ENCODE peak calls at places on chromosomes 16 and 17, in eight cellular contexts. T, P, J, X, B, O, S and M are unnamed samples.

GRCh38 chr16:63981639-63982038 is 1140.2 kb downstream of the CDH11 start:
- DNase-seq in T (no peak), P (no peak), J (no peak), X (no peak), B (no peak), O (no peak), S (no peak), M (no peak)

GRCh38 chr16:4613636-4614570 is 785 bp downstream of the UBALD1 start:
- DNase-seq in T (no peak), P (peak), J (no peak), X (peak), B (peak), O (peak), S (no peak), M (no peak)

GRCh38 chr17:27977751-27978688 is 64.5 kb upstream of the NLK start:
- DNase-seq in T (no peak), P (no peak), J (no peak), X (no peak), B (no peak), O (no peak), S (no peak), M (no peak)

GRCh38 chr16:48075398-48075797 is 80.4 kb downstream of the ABCC12 start:
- DNase-seq in T (no peak), P (no peak), J (no peak), X (peak), B (no peak), O (no peak), S (no peak), M (peak)

GRCh38 chr17:48636177-48637018 is 10.2 kb upstream of the HOXB9 start:
- DNase-seq in T (peak), P (peak), J (no peak), X (no peak), B (no peak), O (peak), S (no peak), M (no peak)

GRCh38 chr17:77644981-77645380 is 313.5 kb upstream of the TNRC6C start:
- DNase-seq in T (no peak), P (no peak), J (no peak), X (no peak), B (no peak), O (no peak), S (no peak), M (no peak)

GRCh38 chr17:17186551-17187505 is 19.3 kb downstream of the PLD6 start:
- DNase-seq in T (no peak), P (no peak), J (no peak), X (peak), B (no peak), O (no peak), S (no peak), M (no peak)

GRCh38 chr17:28963841-28964240 is 12.5 kb upstream of the PHF12 start:
- DNase-seq in T (no peak), P (no peak), J (no peak), X (no peak), B (peak), O (peak), S (no peak), M (no peak)

GRCh38 chr17:51540151-51540550 is 279.8 kb downstream of the UTP18 start:
- DNase-seq in T (no peak), P (no peak), J (peak), X (no peak), B (no peak), O (no peak), S (no peak), M (no peak)

GRCh38 chr17:34623856-34624766 is 44.7 kb downstream of the TMEM132E start:
- DNase-seq in T (no peak), P (peak), J (no peak), X (no peak), B (no peak), O (no peak), S (no peak), M (no peak)

GRCh38 chr17:76232342-76232741 is 8.0 kb downstream of the RNF157 start:
- DNase-seq in T (no peak), P (no peak), J (no peak), X (no peak), B (no peak), O (no peak), S (no peak), M (no peak)

GRCh38 chr16:22397459-22397858 is 23.0 kb upstream of the CDR2 start:
- DNase-seq in T (no peak), P (no peak), J (no peak), X (peak), B (no peak), O (no peak), S (no peak), M (peak)

GRCh38 chr16:10964891-10965326 is 20.5 kb downstream of the CLEC16A start:
- DNase-seq in T (no peak), P (no peak), J (no peak), X (no peak), B (no peak), O (no peak), S (no peak), M (no peak)

GRCh38 chr17:61595418-61595817 is 4.4 kb upstream of the NACA2 start:
- DNase-seq in T (no peak), P (no peak), J (no peak), X (no peak), B (no peak), O (no peak), S (no peak), M (no peak)

GRCh38 chr17:57253307-57254065 is 2.8 kb upstream of the MSI2 start:
- DNase-seq in T (no peak), P (no peak), J (no peak), X (no peak), B (no peak), O (no peak), S (no peak), M (no peak)

GRCh38 chr17:44794699-44795413 is 35.2 kb downstream of the GJC1 start:
- DNase-seq in T (no peak), P (no peak), J (peak), X (peak), B (peak), O (peak), S (no peak), M (no peak)

GRCh38 chr17:45948881-45949624 is 50.0 kb upstream of the STH start:
- DNase-seq in T (peak), P (peak), J (peak), X (peak), B (peak), O (peak), S (peak), M (no peak)

GRCh38 chr17:81578038-81578441 is 25.9 kb upstream of the FAAP100 start:
- DNase-seq in T (no peak), P (no peak), J (no peak), X (no peak), B (no peak), O (no peak), S (no peak), M (no peak)

GRCh38 chr16:86828202-86828601 is 249.9 kb downstream of the FOXL1 start:
- DNase-seq in T (no peak), P (no peak), J (no peak), X (no peak), B (no peak), O (peak), S (no peak), M (no peak)

GRCh38 chr16:65754799-65755691 is 611.4 kb upstream of the CDH5 start:
- DNase-seq in T (no peak), P (peak), J (no peak), X (no peak), B (peak), O (peak), S (no peak), M (no peak)

GRCh38 chr17:82153745-82154375 is 55.8 kb upstream of the FASN start:
- DNase-seq in T (peak), P (peak), J (peak), X (peak), B (peak), O (peak), S (peak), M (peak)

GRCh38 chr17:73232587-73233373 is 28.9 kb downstream of the CPSF4L start:
- DNase-seq in T (no peak), P (no peak), J (no peak), X (peak), B (no peak), O (peak), S (peak), M (no peak)

GRCh38 chr17:19579867-19580565 is 46.4 kb downstream of the SLC47A1 start:
- DNase-seq in T (no peak), P (no peak), J (no peak), X (no peak), B (peak), O (no peak), S (no peak), M (no peak)

GRCh38 chr16:54936979-54937672 is 6.5 kb downstream of the IRX5 start:
- DNase-seq in T (no peak), P (no peak), J (no peak), X (no peak), B (no peak), O (no peak), S (peak), M (peak)

GRCh38 chr17:68035131-68035522 is 408 bp upstream of the KPNA2 start:
- DNase-seq in T (peak), P (peak), J (no peak), X (peak), B (peak), O (peak), S (peak), M (no peak)

GRCh38 chr17:58390884-58391283 is 26.4 kb downstream of the RNF43 start:
- DNase-seq in T (no peak), P (no peak), J (no peak), X (no peak), B (no peak), O (no peak), S (no peak), M (no peak)

GRCh38 chr17:58394534-58395223 is 22.7 kb downstream of the RNF43 start:
- DNase-seq in T (no peak), P (no peak), J (peak), X (no peak), B (no peak), O (no peak), S (no peak), M (no peak)

GRCh38 chr17:58387834-58388233 is 29.5 kb downstream of the RNF43 start:
- DNase-seq in T (no peak), P (no peak), J (peak), X (no peak), B (no peak), O (no peak), S (no peak), M (no peak)

GRCh38 chr17:58388302-58389190 is 28.8 kb downstream of the RNF43 start:
- DNase-seq in T (no peak), P (no peak), J (no peak), X (no peak), B (no peak), O (no peak), S (no peak), M (peak)

DNA sequence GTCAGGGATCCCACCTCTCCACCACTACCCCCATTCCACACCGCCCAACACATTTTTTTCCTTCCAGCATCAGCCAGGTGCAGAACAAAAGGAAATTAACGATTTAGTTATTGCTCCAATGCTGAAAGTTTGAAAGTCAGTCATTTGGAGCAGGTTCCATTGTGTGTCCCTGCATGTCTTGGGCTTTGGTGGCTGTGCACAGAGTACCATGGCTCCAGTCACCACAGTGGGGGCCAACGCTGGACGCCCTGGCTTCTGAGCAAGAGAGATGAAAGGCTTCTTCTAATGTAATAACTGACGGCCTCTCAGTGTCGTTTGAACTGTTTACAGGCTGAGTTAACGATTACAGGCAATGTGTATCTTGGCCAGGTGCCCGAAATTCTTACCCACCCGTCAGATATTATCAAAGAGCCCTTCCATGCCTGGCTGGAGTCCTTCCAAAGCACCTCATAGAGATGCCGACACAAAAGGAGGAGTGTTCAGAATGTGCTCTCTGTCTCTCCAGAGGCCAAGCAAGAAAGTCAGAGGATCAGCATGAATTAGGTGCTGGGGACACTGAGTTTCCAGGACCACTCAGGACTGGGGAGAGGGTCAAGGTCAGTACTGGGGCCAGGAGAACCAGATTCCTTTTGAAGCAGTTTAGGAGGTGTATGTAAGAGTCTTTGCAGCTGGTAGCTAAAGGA is 25.9 kb downstream of the RNF43 start:
- DNase-seq in T (no peak), P (peak), J (peak), X (peak), B (no peak), O (no peak), S (peak), M (peak)
- H3K4me3 ChIP-seq in T (no peak), P (no peak), J (peak), X (no peak), B (no peak), O (no peak), S (no peak), M (no peak)

GRCh38 chr16:8458481-8458880 is 131.8 kb downstream of the TMEM114 start:
- DNase-seq in T (no peak), P (no peak), J (no peak), X (no peak), B (no peak), O (no peak), S (no peak), M (no peak)

DNA sequence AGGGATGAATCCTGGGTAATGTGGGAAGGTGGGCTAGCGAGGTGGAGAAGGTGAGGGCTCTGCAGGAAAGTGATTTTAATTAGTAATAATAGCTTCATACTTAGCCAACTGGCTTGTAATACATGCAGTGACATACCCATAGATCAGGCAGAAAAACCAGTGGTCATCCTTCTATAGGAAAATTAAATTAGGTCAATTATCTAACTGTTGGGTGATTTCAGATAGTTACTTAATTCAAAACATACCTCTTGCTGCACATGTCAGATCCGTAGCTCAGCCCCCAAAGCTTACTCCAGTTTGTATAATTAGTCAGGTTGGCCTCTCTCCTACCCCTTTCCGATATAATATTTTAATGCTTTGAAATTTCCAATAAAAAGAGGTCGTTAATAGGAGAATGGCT is 137.0 kb downstream of the TMEM114 start:
- DNase-seq in T (no peak), P (no peak), J (no peak), X (no peak), B (no peak), O (no peak), S (no peak), M (no peak)
- H3K4me3 ChIP-seq in T (no peak), P (no peak), J (no peak), X (no peak), B (no peak), O (no peak), S (no peak), M (no peak)

GRCh38 chr16:2195316-2196161 is 866 bp downstream of the CASKIN1 start:
- DNase-seq in T (no peak), P (peak), J (no peak), X (no peak), B (no peak), O (no peak), S (no peak), M (no peak)
- H3K4me3 ChIP-seq in T (peak), P (peak), J (peak), X (no peak), B (peak), O (peak), S (peak), M (peak)

GRCh38 chr17:42853597-42853967 is 2.6 kb downstream of the AOC3 start:
- DNase-seq in T (no peak), P (no peak), J (no peak), X (no peak), B (no peak), O (peak), S (no peak), M (no peak)

GRCh38 chr17:42853004-42853403 is 2.0 kb downstream of the AOC3 start:
- DNase-seq in T (no peak), P (no peak), J (no peak), X (no peak), B (no peak), O (peak), S (no peak), M (no peak)

GRCh38 chr17:42853968-42854790 is 3.2 kb downstream of the AOC3 start:
- DNase-seq in T (no peak), P (no peak), J (no peak), X (no peak), B (no peak), O (peak), S (no peak), M (no peak)

GRCh38 chr17:42857389-42857788 is 6.4 kb downstream of the AOC3 start:
- DNase-seq in T (no peak), P (no peak), J (no peak), X (no peak), B (no peak), O (no peak), S (no peak), M (no peak)

DNA sequence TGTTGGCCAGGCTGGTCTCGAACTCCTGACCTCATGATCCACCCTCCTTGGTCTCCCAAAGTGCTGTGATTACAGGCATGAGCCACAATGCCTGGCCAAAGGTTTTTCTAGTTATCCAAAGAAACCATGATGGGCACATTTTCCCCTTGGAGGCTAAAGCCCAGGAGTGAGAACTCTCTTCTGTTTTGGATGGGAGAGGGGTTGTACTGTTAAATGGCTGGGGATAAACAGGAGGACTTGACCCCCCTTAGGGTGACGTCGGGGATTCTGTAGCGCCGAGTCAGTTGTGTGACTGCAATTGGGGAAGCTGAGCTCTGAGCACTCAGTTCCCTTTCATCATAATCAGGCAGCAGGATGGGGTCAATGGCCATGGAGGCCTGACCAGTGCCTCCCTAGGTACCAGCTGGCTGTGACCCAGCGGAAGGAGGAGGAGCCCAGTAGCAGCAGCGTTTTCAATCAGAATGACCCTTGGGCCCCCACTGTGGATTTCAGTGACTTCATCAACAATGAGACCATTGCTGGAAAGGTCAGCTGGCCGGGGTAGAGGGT is 4.1 kb downstream of the AOC3 start:
- DNase-seq in T (no peak), P (no peak), J (no peak), X (no peak), B (no peak), O (peak), S (no peak), M (no peak)
- H3K4me3 ChIP-seq in T (no peak), P (no peak), J (no peak), X (no peak), B (no peak), O (peak), S (no peak), M (no peak)